ENCODE peak calls at places on chromosomes 12 and 14, in four cellular contexts. A is neuronal stem cell, D is H1, T is mesenchymal stem cell. K is an unnamed sample.
A peak's percentile ranks its signal among the peaks of the same experiment; 100 is the strongest.

GRCh38 chr14:99415496-99416281 is 65.0 kb downstream of the SETD3 start:
- DNase-seq in A (peak; percentile 80), D (no peak), T (peak; percentile 89), K (peak; percentile 66)

GRCh38 chr12:111442301-111443045 is 36.8 kb downstream of the SH2B3 start:
- DNase-seq in D (no peak), T (no peak), A (no peak), K (peak; percentile 36)

GRCh38 chr14:32933943-32934890 is 4.5 kb upstream of the NPAS3 start:
- DNase-seq in A (peak; percentile 63), T (peak; percentile 64), D (peak; percentile 66), K (peak; percentile 64)

GRCh38 chr12:24359418-24359817 is 409.9 kb upstream of the SOX5 start:
- DNase-seq in T (no peak), D (no peak), A (no peak), K (no peak)

GRCh38 chr14:72451081-72451972 is 442.6 kb downstream of the DPF3 start:
- DNase-seq in D (no peak), T (peak; percentile 38), A (peak; percentile 12), K (no peak)

GRCh38 chr12:76542908-76543307 is 16.7 kb downstream of the OSBPL8 start:
- DNase-seq in D (no peak), A (no peak), T (no peak), K (no peak)

GRCh38 chr14:103184046-103184445 is 60.8 kb downstream of the TNFAIP2 start:
- DNase-seq in T (no peak), A (no peak), D (no peak), K (no peak)

GRCh38 chr14:20661197-20661596 is 19.7 kb upstream of the OR6S1 start:
- DNase-seq in T (no peak), A (no peak), D (no peak), K (no peak)

GRCh38 chr12:11836282-11836963 is 186.9 kb downstream of the ETV6 start:
- DNase-seq in D (no peak), T (peak; percentile 17), A (no peak), K (peak; percentile 27)

GRCh38 chr12:77847665-77848431 is 17.2 kb downstream of the NAV3 start:
- DNase-seq in A (no peak), D (no peak), T (peak; percentile 93), K (no peak)

GRCh38 chr14:91114079-91115065 is 499 bp downstream of the DGLUCY start:
- DNase-seq in D (peak; percentile 88), T (peak; percentile 81), A (peak; percentile 92), K (peak; percentile 93)

GRCh38 chr12:104733717-104734175 is 224.3 kb downstream of the SLC41A2 start:
- DNase-seq in A (no peak), T (no peak), D (peak; percentile 79), K (peak; percentile 67)

GRCh38 chr14:76844223-76844622 is 18.0 kb downstream of the LRRC74A start:
- DNase-seq in T (no peak), D (no peak), A (no peak), K (peak; percentile 74)

GRCh38 chr12:68614772-68615171 is 4.1 kb downstream of the RAP1B start:
- DNase-seq in D (no peak), T (no peak), A (no peak), K (no peak)

GRCh38 chr12:68612675-68613074 is 2.0 kb downstream of the RAP1B start:
- DNase-seq in D (no peak), A (no peak), T (no peak), K (no peak)

GRCh38 chr12:68612245-68612644 is 1.5 kb downstream of the RAP1B start:
- DNase-seq in D (no peak), A (no peak), T (peak; percentile 66), K (no peak)

GRCh38 chr12:68613209-68613904 is 2.7 kb downstream of the RAP1B start:
- DNase-seq in T (no peak), A (no peak), D (no peak), K (no peak)

GRCh38 chr12:68614105-68614679 is 3.5 kb downstream of the RAP1B start:
- DNase-seq in D (no peak), A (no peak), T (no peak), K (no peak)
- H3K27ac ChIP-seq in D (no peak overlapping the region), A (no peak overlapping the region), T (no peak overlapping the region), K (no peak overlapping the region)

GRCh38 chr14:96906434-96906833 is 109.3 kb downstream of the VRK1 start:
- DNase-seq in T (no peak), D (no peak), A (no peak), K (no peak)

GRCh38 chr14:96905065-96905464 is 107.9 kb downstream of the VRK1 start:
- DNase-seq in A (no peak), T (no peak), D (no peak), K (no peak)

GRCh38 chr14:96904201-96904600 is 107.0 kb downstream of the VRK1 start:
- DNase-seq in D (no peak), A (no peak), T (no peak), K (no peak)

GRCh38 chr14:96903444-96904023 is 106.4 kb downstream of the VRK1 start:
- DNase-seq in A (no peak), D (no peak), T (no peak), K (no peak)

GRCh38 chr14:96905825-96906224 is 108.6 kb downstream of the VRK1 start:
- DNase-seq in D (no peak), A (no peak), T (no peak), K (no peak)
- H3K23ac ChIP-seq in D (no peak overlapping the region), A (no peak overlapping the region), T (no peak overlapping the region), K (no peak overlapping the region)

GRCh38 chr14:64759555-64759938 is 55.3 kb downstream of the PLEKHG3 start:
- DNase-seq in D (no peak), T (no peak), A (no peak), K (no peak)
- H3K27ac ChIP-seq in D (no peak overlapping the region), T (peak overlapping the region; percentile 97), A (no peak overlapping the region), K (no peak overlapping the region)

DNA sequence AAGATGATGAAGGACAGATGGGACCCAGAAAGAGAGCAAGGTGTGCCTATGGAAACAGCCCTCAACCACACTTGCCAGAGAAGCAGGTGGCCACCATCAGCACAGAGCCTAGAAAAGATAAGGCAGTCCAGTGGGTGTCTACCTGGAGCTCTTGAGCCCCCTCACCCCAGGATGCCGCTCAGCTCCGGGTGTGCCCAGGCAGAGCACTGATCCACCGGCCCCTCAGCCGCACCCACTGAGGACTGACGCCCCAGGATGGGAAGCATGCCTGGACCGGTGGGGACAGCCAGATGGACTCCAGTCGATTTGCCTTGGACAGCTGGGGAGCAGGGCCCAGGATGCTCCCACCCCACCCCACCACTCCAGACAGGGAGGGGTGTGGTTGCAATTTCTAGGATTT is 15.1 kb upstream of the ZFP36L1 start:
- DNase-seq in A (no peak), D (no peak), T (no peak), K (no peak)
- H3K23ac ChIP-seq in A (no peak overlapping the region), D (no peak overlapping the region), T (no peak overlapping the region), K (no peak overlapping the region)

DNA sequence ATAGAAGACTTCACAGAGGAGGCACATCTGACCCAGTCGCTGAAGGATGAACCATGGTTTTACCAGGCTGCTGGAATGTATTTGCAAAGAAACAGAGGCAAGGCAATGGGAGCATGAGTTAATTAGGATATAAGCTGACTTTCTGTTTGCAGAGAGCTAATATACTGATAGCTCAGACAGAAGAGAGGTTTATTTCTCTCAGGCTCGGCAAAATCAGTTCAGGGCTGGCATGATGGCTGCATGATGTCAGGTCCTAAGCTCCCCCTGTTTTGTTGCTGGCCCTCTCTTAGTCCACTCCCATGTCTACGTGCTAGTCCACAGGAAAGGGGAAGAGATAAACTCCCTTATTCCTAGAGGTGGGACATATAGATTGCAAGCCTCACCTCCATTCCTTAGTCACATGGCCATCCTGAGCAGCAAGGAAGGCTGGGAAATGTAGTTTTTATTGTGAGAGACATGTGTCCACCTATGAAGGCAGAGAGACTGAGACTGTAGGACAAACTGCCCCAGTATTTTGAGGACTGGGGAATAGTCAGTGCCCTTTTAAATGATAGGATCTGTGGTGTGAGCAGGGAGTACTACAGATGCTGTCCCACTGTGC is 224.5 kb downstream of the VRK1 start:
- DNase-seq in A (no peak), T (no peak), D (no peak), K (peak; percentile 31)
- H3K27ac ChIP-seq in A (no peak overlapping the region), T (no peak overlapping the region), D (no peak overlapping the region), K (no peak overlapping the region)